ENCODE peak calls at places on chromosome X, in six cellular contexts. N is AG08395; Y is A172; W is GM04504; I is kidney glomerular epithelial cell; G is stimulated activated CD4-positive, alpha-beta T cell treated with anti-CD3 and anti-CD28 coated beads, Interleukin-1b, Interleukin-23, amount 100 ng/mL, for 24 hours. O is an unnamed sample.

GRCh38 chrX:100743009-100743615 is 11.2 kb upstream of the SYTL4 start:
- DNase-seq in N (no peak), Y (no peak), W (peak), I (no peak), G (no peak), O (no peak)

GRCh38 chrX:52422884-52423283 is 54.1 kb downstream of the XAGE2 start:
- DNase-seq in N (peak), Y (peak), W (peak), I (no peak), G (no peak), O (no peak)

GRCh38 chrX:153556767-153557166 is 39.3 kb downstream of the ATP2B3 start:
- DNase-seq in N (no peak), Y (no peak), W (no peak), I (no peak), G (no peak), O (no peak)

GRCh38 chrX:21735753-21736127 is 22.2 kb downstream of the SMPX start:
- DNase-seq in N (no peak), Y (no peak), W (no peak), I (no peak), G (no peak), O (no peak)

GRCh38 chrX:109475174-109475891 is 6.6 kb downstream of the GUCY2F start:
- DNase-seq in N (peak), Y (peak), W (peak), I (peak), G (no peak), O (no peak)

GRCh38 chrX:2521092-2521926 is 20.5 kb upstream of the DHRSX start:
- DNase-seq in N (no peak), Y (no peak), W (no peak), I (no peak), G (no peak), O (no peak)

GRCh38 chrX:23820235-23820782 is 37.3 kb downstream of the SAT1 start:
- DNase-seq in N (no peak), Y (peak), W (no peak), I (no peak), G (no peak), O (no peak)

GRCh38 chrX:2584216-2584615 is 83.4 kb upstream of the DHRSX start:
- DNase-seq in N (no peak), Y (no peak), W (no peak), I (no peak), G (no peak), O (no peak)

GRCh38 chrX:109848451-109849050 is 115.5 kb upstream of the ACSL4 start:
- DNase-seq in N (no peak), Y (no peak), W (no peak), I (no peak), G (no peak), O (no peak)

GRCh38 chrX:39320165-39320564 is 518.9 kb downstream of the MID1IP1 start:
- DNase-seq in N (no peak), Y (no peak), W (no peak), I (no peak), G (no peak), O (no peak)

GRCh38 chrX:56564921-56565861 is 1.8 kb downstream of the UBQLN2 start:
- DNase-seq in N (no peak), Y (no peak), W (no peak), I (no peak), G (no peak), O (no peak)

GRCh38 chrX:116284383-116284782 is 113.8 kb downstream of the AGTR2 start:
- DNase-seq in N (no peak), Y (no peak), W (no peak), I (no peak), G (no peak), O (no peak)

GRCh38 chrX:123988423-123989116 is 27.1 kb downstream of the STAG2 start:
- DNase-seq in N (no peak), Y (no peak), W (no peak), I (no peak), G (no peak), O (no peak)

GRCh38 chrX:153494541-153495361 is at the start of gene BGN:
- DNase-seq in N (peak), Y (no peak), W (no peak), I (no peak), G (no peak), O (no peak)

GRCh38 chrX:40867352-40867751 is 132.0 kb upstream of the MED14 start:
- DNase-seq in N (peak), Y (peak), W (no peak), I (peak), G (no peak), O (no peak)

GRCh38 chrX:66622209-66622608 is 16.7 kb downstream of the EDA2R start:
- DNase-seq in N (peak), Y (no peak), W (no peak), I (no peak), G (no peak), O (no peak)

GRCh38 chrX:49995021-49995731 is 72.8 kb downstream of the CLCN5 start:
- DNase-seq in N (peak), Y (peak), W (no peak), I (peak), G (no peak), O (no peak)

GRCh38 chrX:28854637-28855036 is 267.4 kb downstream of the IL1RAPL1 start:
- DNase-seq in N (no peak), Y (no peak), W (no peak), I (no peak), G (no peak), O (no peak)

GRCh38 chrX:46547857-46548256 is 2.6 kb upstream of the ZNF674 start:
- DNase-seq in N (peak), Y (peak), W (peak), I (peak), G (no peak), O (no peak)

GRCh38 chrX:6910218-6910617 is 237.3 kb upstream of the STS start:
- DNase-seq in N (no peak), Y (no peak), W (no peak), I (no peak), G (no peak), O (no peak)

GRCh38 chrX:152637649-152638442 is at the start of gene GABRQ:
- DNase-seq in N (peak), Y (no peak), W (no peak), I (no peak), G (no peak), O (no peak)

GRCh38 chrX:119734897-119735339 is 23.5 kb upstream of the SOWAHD start:
- DNase-seq in N (no peak), Y (no peak), W (no peak), I (no peak), G (no peak), O (no peak)

GRCh38 chrX:110317079-110317819 is 636 bp downstream of the AMMECR1 start:
- DNase-seq in N (no peak), Y (no peak), W (no peak), I (no peak), G (peak), O (peak)

GRCh38 chrX:79082886-79083285 is 61.6 kb upstream of the GPR174 start:
- DNase-seq in N (no peak), Y (no peak), W (no peak), I (no peak), G (no peak), O (no peak)

GRCh38 chrX:130120321-130120731 is 10.0 kb upstream of the ELF4 start:
- DNase-seq in N (no peak), Y (no peak), W (no peak), I (no peak), G (no peak), O (no peak)

GRCh38 chrX:119990409-119990994 is 47.0 kb upstream of the NKAP start:
- DNase-seq in N (no peak), Y (no peak), W (no peak), I (no peak), G (no peak), O (no peak)

GRCh38 chrX:15903186-15903681 is 48.6 kb upstream of the AP1S2 start:
- DNase-seq in N (no peak), Y (no peak), W (no peak), I (no peak), G (no peak), O (no peak)

GRCh38 chrX:10564484-10564883 is 55.9 kb downstream of the MID1 start:
- DNase-seq in N (no peak), Y (no peak), W (no peak), I (no peak), G (no peak), O (no peak)

GRCh38 chrX:151177141-151178027 is 1.0 kb downstream of the GPR50 start:
- DNase-seq in N (no peak), Y (no peak), W (no peak), I (no peak), G (no peak), O (no peak)

GRCh38 chrX:78182881-78183280 is 43.4 kb upstream of the TAF9B start:
- DNase-seq in N (no peak), Y (no peak), W (no peak), I (no peak), G (no peak), O (no peak)

GRCh38 chrX:118627084-118627758 is 100.2 kb upstream of the IL13RA1 start:
- DNase-seq in N (no peak), Y (no peak), W (no peak), I (no peak), G (no peak), O (no peak)

GRCh38 chrX:74925210-74926088 is at the start of gene NEXMIF:
- DNase-seq in N (peak), Y (no peak), W (no peak), I (no peak), G (no peak), O (no peak)

GRCh38 chrX:39652336-39652735 is 445.4 kb downstream of the BCOR start:
- DNase-seq in N (peak), Y (no peak), W (no peak), I (no peak), G (peak), O (no peak)

GRCh38 chrX:107537815-107538214 is 88.4 kb downstream of the FRMPD3 start:
- DNase-seq in N (peak), Y (peak), W (peak), I (peak), G (peak), O (peak)

GRCh38 chrX:123155327-123155726 is 28.8 kb upstream of the GRIA3 start:
- DNase-seq in N (no peak), Y (peak), W (no peak), I (no peak), G (no peak), O (no peak)

GRCh38 chrX:42714981-42715688 is 62.8 kb downstream of the PPP1R2C start:
- DNase-seq in N (peak), Y (peak), W (no peak), I (peak), G (peak), O (no peak)

GRCh38 chrX:153765138-153766079 is 1.4 kb downstream of the PLXNB3 start:
- DNase-seq in N (no peak), Y (peak), W (no peak), I (no peak), G (no peak), O (no peak)

GRCh38 chrX:48514868-48515460 is 6.2 kb downstream of the PORCN start:
- DNase-seq in N (no peak), Y (no peak), W (no peak), I (no peak), G (no peak), O (no peak)